ENCODE peak calls at places on chromosome 22, in four cellular contexts. N is glutamatergic neuron, R is RWPE1, L is stomach. S is an unnamed sample.

GRCh38 chr22:44325718-44326548 is 13.2 kb upstream of the SHISAL1 start:
- DNase-seq in R (no peak), N (no peak), L (no peak), S (no peak)

GRCh38 chr22:42304021-42304790 is 33.8 kb upstream of the TCF20 start:
- DNase-seq in R (no peak), N (peak; percentile 65), L (no peak), S (no peak)

GRCh38 chr22:23054531-23055257 is 15.6 kb upstream of the GNAZ start:
- DNase-seq in L (peak; percentile 35), N (no peak), R (no peak), S (peak; percentile 12)

GRCh38 chr22:35648066-35649025 is at the start of gene APOL6:
- DNase-seq in L (peak; percentile 46), R (peak; percentile 48), N (no peak), S (peak; percentile 63)

GRCh38 chr22:41776381-41776780 is 24.1 kb upstream of the CCDC134 start:
- DNase-seq in N (no peak), R (no peak), L (no peak), S (no peak)

GRCh38 chr22:28883917-28884753 is 763 bp downstream of the ZNRF3 start:
- DNase-seq in L (peak; percentile 43), N (peak; percentile 49), R (peak; percentile 19), S (peak; percentile 36)

GRCh38 chr22:28282346-28282745 is 363.3 kb upstream of the PITPNB start:
- DNase-seq in N (no peak), R (no peak), L (no peak), S (no peak)

GRCh38 chr22:22159384-22159783 is 85.2 kb upstream of the VPREB1 start:
- DNase-seq in N (no peak), L (no peak), R (no peak), S (no peak)

GRCh38 chr22:28440517-28441366 is 238.9 kb downstream of the TTC28 start:
- DNase-seq in N (no peak), R (no peak), L (no peak), S (no peak)

GRCh38 chr22:48356731-48357130 is 1470.9 kb downstream of the BRD1 start:
- DNase-seq in L (no peak), R (no peak), N (no peak), S (no peak)

GRCh38 chr22:40285508-40285907 is 60.8 kb upstream of the ADSL start:
- DNase-seq in L (no peak), N (no peak), R (no peak), S (no peak)

GRCh38 chr22:45476814-45477213 is 25.9 kb upstream of the FBLN1 start:
- DNase-seq in R (no peak), L (no peak), N (no peak), S (no peak)

GRCh38 chr22:46902998-46903916 is 140.8 kb downstream of the TBC1D22A start:
- DNase-seq in R (no peak), L (peak; percentile 19), N (peak; percentile 28), S (no peak)

GRCh38 chr22:44895296-44896055 is 114.3 kb downstream of the PHF21B start:
- DNase-seq in L (no peak), R (no peak), N (no peak), S (no peak)

GRCh38 chr22:43994416-43994815 is 29.7 kb upstream of the PARVB start:
- DNase-seq in R (no peak), L (no peak), N (no peak), S (no peak)

GRCh38 chr22:22609271-22609670 is 35.1 kb upstream of the GGTLC2 start:
- DNase-seq in L (no peak), R (no peak), N (peak; percentile 66), S (no peak)

GRCh38 chr22:42973536-42973881 is 41.4 kb downstream of the PACSIN2 start:
- DNase-seq in R (no peak), N (no peak), L (no peak), S (no peak)

GRCh38 chr22:37607912-37608476 is 640 bp upstream of the GGA1 start:
- DNase-seq in N (no peak), L (no peak), R (no peak), S (no peak)

GRCh38 chr22:41762980-41763779 is 37.3 kb upstream of the CCDC134 start:
- DNase-seq in L (no peak), R (no peak), N (peak; percentile 76), S (peak; percentile 20)

GRCh38 chr22:50207383-50208031 is 6.7 kb downstream of the SELENOO start:
- DNase-seq in N (peak; percentile 59), L (no peak), R (no peak), S (no peak)

GRCh38 chr22:40791241-40791640 is 27.9 kb downstream of the SLC25A17 start:
- DNase-seq in L (no peak), N (no peak), R (no peak), S (no peak)

DNA sequence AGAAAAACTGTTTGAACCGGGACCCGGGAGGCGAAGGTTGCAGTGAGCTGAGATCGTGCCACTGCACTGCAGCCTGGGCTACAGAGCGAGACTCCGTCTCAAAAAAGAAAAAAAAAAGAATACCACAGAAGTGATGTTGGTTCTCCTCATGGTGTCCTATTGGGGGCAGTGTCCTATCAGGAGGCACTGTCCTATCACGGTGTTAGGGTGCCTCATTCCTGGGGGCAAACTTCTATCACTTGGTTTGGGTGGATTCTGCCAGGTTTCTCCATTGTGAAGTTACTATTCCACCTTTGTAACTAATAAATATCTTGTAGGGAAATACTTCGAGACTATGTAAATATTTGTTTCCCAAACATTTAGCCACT is 19.6 kb downstream of the PRR14L start:
- DNase-seq in L (no peak), N (no peak), R (no peak), S (no peak)
- TF ChIP-seq CTCF in L (no peak), N (no peak), R (no peak), S (no peak)

GRCh38 chr22:26889794-26890193 is 232.4 kb downstream of the MIAT start:
- DNase-seq in R (no peak), L (no peak), N (no peak), S (no peak)

GRCh38 chr22:26890870-26891269 is 233.5 kb downstream of the MIAT start:
- DNase-seq in L (no peak), N (no peak), R (no peak), S (no peak)

GRCh38 chr22:26887916-26888315 is 230.5 kb downstream of the MIAT start:
- DNase-seq in L (no peak), N (no peak), R (no peak), S (no peak)

GRCh38 chr22:26887456-26887855 is 230.1 kb downstream of the MIAT start:
- DNase-seq in R (peak; percentile 32), N (no peak), L (no peak), S (no peak)

DNA sequence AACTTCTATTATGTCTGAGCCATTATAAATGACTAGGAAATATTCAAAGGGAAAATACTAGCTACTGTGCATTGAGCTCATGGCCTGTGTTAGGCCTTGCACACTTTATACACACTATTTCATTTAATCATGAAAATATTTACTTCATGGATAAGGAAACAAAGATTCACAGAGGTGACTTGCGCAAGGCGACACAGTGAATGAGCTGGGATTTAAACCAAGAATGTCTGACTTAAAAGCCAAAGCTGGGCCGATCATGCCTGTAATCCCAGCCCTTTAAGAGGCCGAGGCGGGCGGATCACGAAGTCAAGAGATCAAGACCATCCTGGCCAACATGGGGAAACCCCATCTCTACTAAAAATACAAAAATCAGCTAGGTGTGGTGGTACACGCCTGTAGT is 231.5 kb downstream of the MIAT start:
- DNase-seq in N (no peak), R (no peak), L (no peak), S (no peak)
- TF ChIP-seq CTCF in N (no peak), R (no peak), L (no peak), S (no peak)

GRCh38 chr22:33274941-33275443 is 216.8 kb upstream of the SYN3 start:
- DNase-seq in L (no peak), N (no peak), R (no peak), S (no peak)

GRCh38 chr22:33272866-33273265 is 214.7 kb upstream of the SYN3 start:
- DNase-seq in L (no peak), N (no peak), R (no peak), S (no peak)

GRCh38 chr22:33272180-33272579 is 214.0 kb upstream of the SYN3 start:
- DNase-seq in L (no peak), R (no peak), N (no peak), S (no peak)

GRCh38 chr22:33271390-33272161 is 213.4 kb upstream of the SYN3 start:
- DNase-seq in R (no peak), N (no peak), L (peak; percentile 87), S (no peak)

GRCh38 chr22:33274214-33274828 is 216.1 kb upstream of the SYN3 start:
- DNase-seq in N (peak; percentile 38), R (peak; percentile 3), L (no peak), S (no peak)
- TF ChIP-seq CTCF in N (peak; percentile 70), R (no peak), L (no peak), S (no peak)

DNA sequence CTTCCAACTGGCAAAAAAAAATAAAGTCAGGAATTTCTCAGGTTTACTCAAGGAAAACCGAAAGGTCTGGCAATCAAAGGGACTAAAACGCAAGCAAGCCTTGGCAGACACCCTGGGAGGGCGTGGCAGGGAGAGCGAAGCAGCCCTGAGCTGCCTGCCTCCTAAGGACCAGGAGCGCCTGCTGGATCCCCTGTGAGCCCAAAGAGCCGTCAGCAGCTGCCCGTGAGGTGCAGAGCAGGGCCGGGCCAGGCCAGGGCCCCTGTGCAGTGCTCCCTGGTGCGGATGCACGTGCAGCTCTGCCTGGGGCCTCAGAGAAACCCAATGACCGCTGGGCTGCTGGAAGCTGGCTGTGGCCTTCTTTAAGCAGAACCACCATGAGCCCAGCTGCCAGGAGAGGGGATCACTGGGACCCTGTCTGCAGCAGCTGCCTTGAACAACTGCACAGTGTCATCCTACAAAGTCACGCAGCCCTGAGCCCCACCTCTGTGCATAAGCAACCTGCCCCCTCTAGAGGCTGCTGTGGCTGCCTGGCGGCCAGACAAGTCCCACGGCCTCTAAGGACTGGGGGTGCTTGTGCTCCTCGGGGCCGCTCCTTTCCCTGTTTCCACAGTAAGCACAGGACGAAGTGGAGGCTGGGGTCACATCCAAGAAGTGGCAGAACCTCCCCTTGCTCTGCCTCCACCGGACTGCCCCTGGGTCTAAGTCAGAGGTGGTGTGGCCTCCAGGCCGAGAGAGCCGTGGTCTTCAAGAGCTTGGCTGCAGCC is 29.2 kb upstream of the COMT start:
- DNase-seq in N (no peak), R (no peak), L (peak; percentile 90), S (no peak)
- TF ChIP-seq CTCF in N (no peak), R (no peak), L (no peak), S (no peak)

GRCh38 chr22:24107668-24108067 is 73.6 kb upstream of the SUSD2 start:
- DNase-seq in N (no peak), R (peak; percentile 4), L (peak; percentile 61), S (no peak)
- TF ChIP-seq CTCF in N (no peak), R (no peak), L (no peak), S (no peak)